ENCODE peak calls at places on chromosomes 12 and 14, in five cellular contexts. A is CD8-positive, alpha-beta T cell; E is fibroblast of mammary gland; J is AG04449; K is fibroblast of villous mesenchyme. L is an unnamed sample.

GRCh38 chr14:105309371-105309770 is 5.2 kb upstream of the PACS2 start:
- DNase-seq in A (no peak), E (no peak), J (no peak), K (no peak), L (no peak)

GRCh38 chr12:66166561-66166960 is 3.2 kb downstream of the TMBIM4 start:
- DNase-seq in A (no peak), E (no peak), J (no peak), K (no peak), L (no peak)

GRCh38 chr12:31896514-31897039 is 62.6 kb upstream of the RESF1 start:
- DNase-seq in A (peak), E (peak), J (no peak), K (peak), L (no peak)

GRCh38 chr14:85702937-85703336 is 173.0 kb downstream of the FLRT2 start:
- DNase-seq in A (no peak), E (peak), J (no peak), K (peak), L (no peak)

GRCh38 chr14:99576304-99576703 is 27.7 kb downstream of the CCDC85C start:
- DNase-seq in A (no peak), E (no peak), J (no peak), K (no peak), L (no peak)

GRCh38 chr12:20492251-20492728 is 124.0 kb downstream of the PDE3A start:
- DNase-seq in A (no peak), E (peak), J (no peak), K (peak), L (no peak)

GRCh38 chr14:25039933-25040332 is 10.0 kb downstream of the STXBP6 start:
- DNase-seq in A (no peak), E (no peak), J (no peak), K (no peak), L (no peak)

GRCh38 chr12:40697566-40698257 is 5.5 kb downstream of the CNTN1 start:
- DNase-seq in A (no peak), E (peak), J (no peak), K (no peak), L (no peak)

GRCh38 chr12:131189781-131190180 is 236.1 kb downstream of the ADGRD1 start:
- DNase-seq in A (no peak), E (no peak), J (no peak), K (no peak), L (no peak)

DNA sequence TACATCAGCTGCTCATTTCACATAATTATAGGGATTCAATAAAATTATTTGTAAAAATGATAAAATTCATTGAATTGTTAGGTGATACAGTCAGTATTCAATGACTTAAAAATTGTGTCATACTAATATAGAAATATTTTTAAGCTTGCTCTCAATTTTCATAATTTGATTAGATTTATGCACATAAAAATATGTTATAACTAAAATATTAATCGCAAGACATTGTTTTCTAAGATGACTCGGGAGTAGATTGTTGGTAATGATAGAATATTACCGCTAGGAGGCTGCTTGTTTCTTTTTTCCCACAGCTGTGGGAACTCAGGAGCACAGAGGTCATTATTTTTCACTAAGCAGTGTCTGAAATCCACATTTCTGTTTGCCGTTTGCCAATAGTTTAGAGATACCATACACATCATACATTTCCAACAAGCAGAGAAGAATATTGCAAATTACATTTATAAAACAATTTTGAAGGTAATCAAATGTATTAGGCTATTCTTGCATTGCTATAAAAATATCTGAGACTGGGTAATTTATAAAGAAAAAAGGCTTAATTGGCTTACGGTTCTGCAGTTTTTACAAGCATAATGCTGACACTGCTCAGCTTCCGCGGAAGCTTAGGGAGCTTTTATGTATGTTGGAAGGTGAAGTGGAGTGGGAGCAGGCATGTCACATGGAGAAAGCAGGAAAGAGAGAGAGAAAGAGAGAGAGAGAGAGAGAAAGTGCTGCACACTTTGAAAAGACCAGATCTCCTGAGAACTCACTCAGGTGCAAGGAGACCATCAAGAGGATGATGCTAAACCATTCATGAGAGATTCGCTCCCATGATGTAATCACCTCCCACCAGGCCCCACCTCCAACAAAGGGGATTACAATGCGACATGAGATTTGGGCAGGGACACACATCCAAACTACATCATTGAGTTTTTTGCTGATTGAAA is 9.2 kb downstream of the CD69 start:
- DNase-seq in A (no peak), E (peak), J (no peak), K (peak), L (no peak)
- TF ChIP-seq CTCF in A (peak), E (peak), J (peak), K (peak), L (no peak)

DNA sequence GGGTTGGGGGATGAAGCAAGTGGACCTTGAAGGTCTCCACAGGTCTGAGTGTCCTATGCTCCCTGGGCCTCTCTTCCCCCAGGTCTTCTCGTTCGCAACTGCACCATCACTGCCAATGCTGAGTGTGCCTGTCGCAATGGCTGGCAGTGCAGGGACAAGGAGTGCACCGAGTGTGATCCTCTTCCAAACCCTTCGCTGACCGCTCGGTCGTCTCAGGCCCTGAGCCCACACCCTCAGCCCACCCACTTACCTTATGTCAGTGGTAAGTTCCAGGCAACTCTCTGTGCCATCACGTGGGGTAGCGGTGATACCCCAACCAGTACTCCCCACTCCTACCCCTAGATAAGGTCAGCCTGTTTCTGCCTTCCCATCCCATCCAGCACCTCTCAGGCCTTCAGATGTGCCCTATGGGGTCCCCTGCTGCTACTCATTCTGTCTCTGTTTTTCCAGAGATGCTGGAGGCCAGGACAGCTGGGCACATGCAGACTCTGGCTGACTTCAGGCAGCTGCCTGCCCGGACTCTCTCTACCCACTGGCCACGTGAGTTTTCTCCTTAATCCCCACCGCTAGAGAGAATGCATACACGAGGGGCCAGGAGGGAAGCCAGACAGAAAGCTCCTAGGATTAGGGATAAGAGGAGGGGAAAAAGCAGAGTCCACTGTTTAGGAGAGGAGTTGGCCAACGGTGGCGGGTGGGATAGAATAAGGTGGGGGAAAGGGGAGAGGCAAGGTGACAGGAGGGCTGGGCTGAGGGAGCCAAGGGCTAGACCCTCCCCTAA is 1.6 kb upstream of the TAPBPL start:
- DNase-seq in A (no peak), E (no peak), J (no peak), K (peak), L (peak)
- H3K4me3 ChIP-seq in A (no peak), E (peak), J (peak), K (peak), L (peak)

DNA sequence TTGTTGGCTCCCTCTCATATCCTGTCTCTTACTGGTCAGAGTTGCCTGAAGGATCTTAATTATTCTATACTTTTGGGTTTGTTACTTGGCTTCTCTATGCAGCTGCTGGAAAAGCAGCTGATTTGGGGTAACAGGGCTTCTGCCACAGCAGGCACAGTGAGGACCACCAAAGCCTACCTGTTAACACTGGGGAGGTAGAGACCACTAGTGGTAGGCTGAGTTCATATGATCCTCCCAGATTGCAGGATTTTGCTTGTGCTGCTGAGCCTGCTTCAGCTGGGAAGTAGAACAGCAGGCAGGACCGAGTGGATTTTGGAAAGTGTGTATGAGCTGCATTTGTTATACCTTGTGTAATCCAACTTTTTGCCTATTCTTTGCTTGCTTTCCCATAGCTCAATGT is 34.1 kb downstream of the RCOR1 start:
- DNase-seq in A (no peak), E (no peak), J (no peak), K (no peak), L (no peak)
- TF ChIP-seq CTCF in A (no peak), E (no peak), J (no peak), K (no peak), L (peak)

GRCh38 chr12:110739488-110739887 is 3.2 kb downstream of the PPP1CC start:
- DNase-seq in A (no peak), E (no peak), J (no peak), K (no peak), L (no peak)
- H3K4me3 ChIP-seq in A (peak), E (no peak), J (no peak), K (peak), L (peak)